ENCODE peak calls at places on chromosomes 4 and X, in four cellular contexts. One of them, this sample, is unnamed.
A peak's percentile ranks its signal among the peaks of the same experiment; 100 is the strongest.

GRCh38 chr4:118225521-118225920 is 127.3 kb downstream of the PRSS12 start:
- DNase-seq in esophagus squamous epithelium: no peak
- DNase-seq in stomach: no peak
- DNase-seq in uterus: no peak
- DNase-seq in this sample: no peak

GRCh38 chr4:158315706-158316105 is 105.4 kb downstream of the TMEM144 start:
- DNase-seq in esophagus squamous epithelium: no peak
- DNase-seq in stomach: no peak
- DNase-seq in uterus: no peak
- DNase-seq in this sample: no peak

GRCh38 chr4:108795733-108796132 is 32.9 kb upstream of the ETNPPL start:
- DNase-seq in esophagus squamous epithelium: no peak
- DNase-seq in stomach: no peak
- DNase-seq in uterus: no peak
- DNase-seq in this sample: no peak

GRCh38 chr4:55154290-55154880 is 29.0 kb upstream of the KDR start:
- DNase-seq in esophagus squamous epithelium: no peak
- DNase-seq in stomach: no peak
- DNase-seq in uterus: no peak
- DNase-seq in this sample: no peak

GRCh38 chr4:46123872-46124755 is at the start of gene GABRG1:
- DNase-seq in esophagus squamous epithelium: no peak
- DNase-seq in stomach: no peak
- DNase-seq in uterus: no peak
- DNase-seq in this sample: no peak

GRCh38 chrX:20265221-20265725 is 1.4 kb downstream of the RPS6KA3 start:
- DNase-seq in esophagus squamous epithelium: no peak
- DNase-seq in stomach: peak; percentile 48
- DNase-seq in uterus: peak; percentile 72
- DNase-seq in this sample: peak; percentile 73

GRCh38 chr4:57137261-57137660 is 27.1 kb upstream of the IGFBP7 start:
- DNase-seq in esophagus squamous epithelium: no peak
- DNase-seq in stomach: no peak
- DNase-seq in uterus: no peak
- DNase-seq in this sample: no peak

GRCh38 chr4:6618386-6619115 is 21.9 kb upstream of the MRFAP1 start:
- DNase-seq in esophagus squamous epithelium: no peak
- DNase-seq in stomach: no peak
- DNase-seq in uterus: no peak
- DNase-seq in this sample: no peak

GRCh38 chrX:41095962-41096955 is 11.0 kb downstream of the USP9X start:
- DNase-seq in esophagus squamous epithelium: no peak
- DNase-seq in stomach: no peak
- DNase-seq in uterus: no peak
- DNase-seq in this sample: no peak

GRCh38 chrX:323721-324628 is 5.4 kb upstream of the GTPBP6 start:
- DNase-seq in esophagus squamous epithelium: no peak
- DNase-seq in stomach: peak; percentile 60
- DNase-seq in uterus: peak; percentile 57
- DNase-seq in this sample: peak; percentile 12

GRCh38 chr4:38837849-38838248 is 18.8 kb downstream of the TLR6 start:
- DNase-seq in esophagus squamous epithelium: no peak
- DNase-seq in stomach: no peak
- DNase-seq in uterus: no peak
- DNase-seq in this sample: no peak

GRCh38 chr4:77862478-77863216 is at the start of gene MRPL1:
- DNase-seq in esophagus squamous epithelium: peak; percentile 63
- DNase-seq in stomach: peak; percentile 93
- DNase-seq in uterus: peak; percentile 92
- DNase-seq in this sample: peak; percentile 89

GRCh38 chr4:152565338-152565737 is 29.4 kb upstream of the FBXW7 start:
- DNase-seq in esophagus squamous epithelium: no peak
- DNase-seq in stomach: peak; percentile 46
- DNase-seq in uterus: no peak
- DNase-seq in this sample: no peak

GRCh38 chr4:89294583-89295244 is 12.9 kb downstream of the GPRIN3 start:
- DNase-seq in esophagus squamous epithelium: no peak
- DNase-seq in stomach: no peak
- DNase-seq in uterus: no peak
- DNase-seq in this sample: no peak
- H3K4me1 ChIP-seq in esophagus squamous epithelium: peaks cover 3% of the 10 kb centered on the region
- H3K4me1 ChIP-seq in stomach: peaks cover 52% of the 10 kb centered on the region
- H3K4me1 ChIP-seq in uterus: no peaks in the 10 kb centered on the region
- H3K4me1 ChIP-seq in this sample: no peaks in the 10 kb centered on the region

DNA sequence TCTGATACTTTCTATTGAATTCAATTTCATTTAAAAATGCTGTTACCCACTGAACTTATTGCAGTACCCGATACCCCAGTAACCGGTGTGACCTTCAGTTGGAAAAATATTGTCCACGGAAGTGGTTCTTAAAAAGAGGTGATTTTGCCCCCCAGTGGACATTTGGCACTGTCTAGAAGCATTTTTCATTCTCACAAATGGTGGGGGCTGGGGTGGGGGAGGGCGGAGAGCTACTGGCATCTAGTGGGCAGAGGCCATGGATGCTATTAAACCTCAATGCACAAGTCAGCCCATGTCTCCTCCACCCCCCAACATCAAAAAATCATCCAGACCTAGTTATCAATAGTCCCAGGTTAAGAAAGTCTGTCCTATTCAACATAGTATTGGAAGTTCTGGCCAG is 19.6 kb upstream of the CHM start:
- DNase-seq in esophagus squamous epithelium: no peak
- DNase-seq in stomach: no peak
- DNase-seq in uterus: no peak
- DNase-seq in this sample: no peak
- TF ChIP-seq CTCF in esophagus squamous epithelium: no peak
- TF ChIP-seq CTCF in stomach: no peak
- TF ChIP-seq CTCF in uterus: no peak
- TF ChIP-seq CTCF in this sample: no peak

DNA sequence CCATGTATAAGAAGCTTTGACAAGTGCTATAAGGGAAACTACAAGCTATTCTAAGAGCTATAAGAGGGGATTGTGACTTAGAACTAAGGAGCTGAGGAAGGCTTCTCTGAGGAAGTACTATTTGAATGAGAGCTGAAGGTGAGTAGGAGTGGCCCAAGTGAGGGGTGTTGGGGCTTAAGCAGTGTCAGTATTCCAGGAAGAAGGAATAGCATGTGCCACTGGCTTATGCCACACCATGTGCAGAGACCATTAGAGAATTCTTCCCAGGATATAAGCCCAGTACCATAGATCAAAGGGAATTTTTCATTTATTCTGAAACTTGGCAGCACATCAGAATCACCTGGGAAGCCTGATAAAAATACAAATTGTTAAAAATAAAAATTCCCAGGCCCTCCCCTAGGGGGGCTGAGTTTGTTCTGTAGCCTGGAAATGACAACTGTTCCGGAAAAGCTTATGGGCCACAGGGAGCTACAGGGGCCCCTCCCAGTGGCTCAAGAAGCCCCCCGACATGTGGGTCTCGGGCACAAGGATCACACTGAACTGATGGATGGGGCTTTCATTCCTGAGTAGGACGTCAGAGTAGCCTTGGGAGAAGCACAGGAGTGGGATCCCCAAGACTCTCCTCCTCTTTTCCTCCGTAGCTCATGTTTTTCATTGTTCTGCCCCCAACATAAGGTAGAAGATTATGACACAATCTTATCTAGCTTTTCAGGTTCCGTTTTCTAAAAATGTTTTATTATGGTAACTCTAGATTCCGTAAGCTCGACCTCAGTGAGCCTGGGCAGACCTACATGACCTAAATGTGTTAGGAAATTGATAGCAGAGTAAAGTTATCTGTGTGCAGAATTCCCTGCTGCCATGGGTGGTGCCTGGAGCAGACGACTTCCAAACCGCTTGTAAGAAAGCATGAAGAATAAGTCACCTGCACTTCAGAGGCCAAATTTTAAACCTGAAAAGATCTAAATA is 119.3 kb downstream of the AFF1 start:
- DNase-seq in esophagus squamous epithelium: no peak
- DNase-seq in stomach: no peak
- DNase-seq in uterus: no peak
- DNase-seq in this sample: no peak
- H3K4me1 ChIP-seq in esophagus squamous epithelium: peaks cover 48% of the 10 kb centered on the region
- H3K4me1 ChIP-seq in stomach: peaks cover 97% of the 10 kb centered on the region
- H3K4me1 ChIP-seq in uterus: peaks cover 13% of the 10 kb centered on the region
- H3K4me1 ChIP-seq in this sample: peaks cover 99% of the 10 kb centered on the region

GRCh38 chrX:97638621-97639020 is 754.9 kb downstream of the RPA4 start:
- DNase-seq in esophagus squamous epithelium: no peak
- DNase-seq in stomach: no peak
- DNase-seq in uterus: no peak
- DNase-seq in this sample: no peak

GRCh38 chrX:97633798-97634197 is 750.1 kb downstream of the RPA4 start:
- DNase-seq in esophagus squamous epithelium: no peak
- DNase-seq in stomach: no peak
- DNase-seq in uterus: no peak
- DNase-seq in this sample: no peak

GRCh38 chrX:97637289-97637688 is 753.6 kb downstream of the RPA4 start:
- DNase-seq in esophagus squamous epithelium: no peak
- DNase-seq in stomach: no peak
- DNase-seq in uterus: no peak
- DNase-seq in this sample: no peak

DNA sequence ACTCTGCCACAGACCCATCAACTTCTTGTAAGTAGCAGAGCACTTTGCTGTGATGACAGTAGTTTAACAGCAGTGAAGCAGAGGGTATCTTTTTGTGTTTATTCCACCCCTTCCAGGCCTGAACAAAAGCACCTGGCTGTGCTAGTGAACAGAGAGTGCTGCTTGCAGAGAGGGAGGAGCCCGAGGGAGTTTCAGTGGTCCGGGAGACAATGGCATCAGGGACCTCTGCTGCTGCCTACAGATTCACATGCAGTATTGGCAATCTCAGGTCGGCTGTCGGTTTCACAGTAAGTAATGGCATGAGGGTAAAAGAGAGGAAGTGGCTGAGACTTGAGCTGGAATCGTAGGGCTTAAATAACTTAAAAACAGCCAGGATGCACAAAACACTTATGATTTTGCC is 755.8 kb downstream of the RPA4 start:
- DNase-seq in esophagus squamous epithelium: no peak
- DNase-seq in stomach: no peak
- DNase-seq in uterus: no peak
- DNase-seq in this sample: no peak
- TF ChIP-seq CTCF in esophagus squamous epithelium: no peak
- TF ChIP-seq CTCF in stomach: no peak
- TF ChIP-seq CTCF in uterus: no peak
- TF ChIP-seq CTCF in this sample: no peak

GRCh38 chr4:10111067-10111801 is 5.4 kb downstream of the WDR1 start:
- DNase-seq in esophagus squamous epithelium: no peak
- DNase-seq in stomach: no peak
- DNase-seq in uterus: no peak
- DNase-seq in this sample: no peak

GRCh38 chr4:10108818-10109783 is 7.5 kb downstream of the WDR1 start:
- DNase-seq in esophagus squamous epithelium: no peak
- DNase-seq in stomach: no peak
- DNase-seq in uterus: peak; percentile 60
- DNase-seq in this sample: no peak

GRCh38 chr4:10112658-10113284 is 3.8 kb downstream of the WDR1 start:
- DNase-seq in esophagus squamous epithelium: no peak
- DNase-seq in stomach: no peak
- DNase-seq in uterus: no peak
- DNase-seq in this sample: no peak

GRCh38 chr4:10108391-10108790 is 8.2 kb downstream of the WDR1 start:
- DNase-seq in esophagus squamous epithelium: no peak
- DNase-seq in stomach: no peak
- DNase-seq in uterus: no peak
- DNase-seq in this sample: no peak

DNA sequence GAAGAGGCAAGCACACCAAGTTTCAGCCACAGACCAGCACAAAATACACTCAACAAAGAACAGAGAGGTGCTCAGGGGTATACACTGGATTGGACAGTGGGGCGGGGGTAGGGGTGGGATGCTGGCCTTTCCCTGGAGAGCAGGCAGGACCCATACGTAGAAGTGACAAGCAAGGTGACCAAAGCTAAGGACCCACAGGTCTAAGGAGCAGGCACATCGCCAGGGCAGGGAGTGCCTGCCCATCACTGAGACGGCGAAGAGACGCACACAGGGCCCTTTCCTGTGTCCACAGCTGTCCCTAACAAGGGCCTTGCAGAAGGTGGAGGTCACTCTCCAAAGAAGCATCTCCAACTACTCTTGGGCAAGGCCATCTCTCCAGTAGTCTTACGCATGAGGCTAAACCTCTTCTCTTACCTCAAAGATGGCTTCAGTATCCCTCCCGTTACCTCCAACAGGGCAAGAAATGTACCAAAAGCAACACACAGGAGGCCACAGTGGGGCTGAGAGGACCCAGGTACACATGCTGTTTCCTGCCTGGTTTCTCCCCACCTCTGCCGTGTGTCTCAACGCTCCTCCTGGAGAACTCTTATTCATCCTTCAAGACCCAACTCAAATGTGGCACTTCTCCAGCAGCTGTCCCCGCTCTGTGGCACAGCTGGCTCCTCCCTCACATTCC is 6.5 kb downstream of the WDR1 start:
- DNase-seq in esophagus squamous epithelium: no peak
- DNase-seq in stomach: no peak
- DNase-seq in uterus: no peak
- DNase-seq in this sample: no peak
- H3K4me1 ChIP-seq in esophagus squamous epithelium: peaks cover 87% of the 10 kb centered on the region
- H3K4me1 ChIP-seq in stomach: peaks cover 100% of the 10 kb centered on the region
- H3K4me1 ChIP-seq in uterus: peaks cover 70% of the 10 kb centered on the region
- H3K4me1 ChIP-seq in this sample: peaks cover 100% of the 10 kb centered on the region

DNA sequence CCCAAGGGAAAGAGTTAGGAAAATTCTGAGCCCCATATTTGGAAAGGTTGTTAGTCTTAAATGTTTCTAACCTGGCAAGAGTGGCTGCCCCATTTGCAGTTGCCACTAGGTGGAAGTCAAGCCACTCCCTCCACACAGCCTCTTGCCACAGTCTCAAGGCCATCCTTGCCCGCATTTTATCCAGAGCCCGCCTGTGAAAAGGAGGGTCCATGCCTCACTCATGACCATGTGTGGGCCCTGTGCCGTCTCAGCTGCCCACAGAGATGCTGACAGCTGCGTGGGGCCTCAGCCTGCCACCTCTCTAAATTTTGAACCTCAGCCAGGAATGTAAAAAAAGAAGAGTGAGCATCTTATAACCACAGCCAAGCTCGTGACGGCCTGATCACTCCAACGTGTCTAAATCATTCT is 201.5 kb upstream of the FAM241A start:
- DNase-seq in esophagus squamous epithelium: peak; percentile 3
- DNase-seq in stomach: peak; percentile 48
- DNase-seq in uterus: peak; percentile 41
- DNase-seq in this sample: no peak
- TF ChIP-seq CTCF in esophagus squamous epithelium: peak; percentile 65
- TF ChIP-seq CTCF in stomach: no peak
- TF ChIP-seq CTCF in uterus: peak; percentile 47
- TF ChIP-seq CTCF in this sample: no peak